ENCODE peak calls at places on chromosomes 3 and 15, in ten cellular contexts. F, P, U, Y, Z, R, C, K, X and V are unnamed samples.

GRCh38 chr3:171005648-171006047 is 20.9 kb downstream of the SLC2A2 start:
- DNase-seq in X (peak; percentile 42), C (no peak), Z (no peak), U (no peak), Y (peak; percentile 33), K (no peak), P (no peak), R (peak; percentile 35), F (no peak), V (no peak)

GRCh38 chr3:157807286-157807685 is 298.9 kb downstream of the SHOX2 start:
- DNase-seq in K (no peak), F (no peak), P (no peak), U (peak; percentile 33), X (no peak), Y (no peak), R (no peak), Z (no peak), C (no peak), V (no peak)

GRCh38 chr3:46098319-46098761 is 71.1 kb upstream of the XCR1 start:
- DNase-seq in Y (peak; percentile 54), C (no peak), K (peak; percentile 72), F (no peak), P (peak; percentile 84), Z (no peak), X (peak; percentile 70), R (no peak), U (peak; percentile 50), V (no peak)

GRCh38 chr3:113271594-113272368 is 60.4 kb downstream of the BOC start:
- DNase-seq in F (no peak), P (no peak), K (no peak), Z (no peak), R (no peak), C (no peak), X (no peak), U (no peak), Y (no peak), V (no peak)

GRCh38 chr15:74957301-74958035 is 896 bp upstream of the RPP25 start:
- DNase-seq in U (no peak), Z (no peak), R (no peak), C (no peak), X (no peak), Y (no peak), F (no peak), P (peak; percentile 79), K (no peak), V (no peak)

GRCh38 chr15:63597033-63597790 is at the start of gene FBXL22:
- DNase-seq in F (peak; percentile 78), X (peak; percentile 14), Z (no peak), U (peak; percentile 84), K (peak; percentile 88), R (no peak), Y (no peak), C (no peak), P (peak; percentile 90), V (no peak)

GRCh38 chr15:46120713-46121112 is 485.9 kb downstream of the SQOR start:
- DNase-seq in Z (no peak), X (no peak), K (no peak), F (no peak), C (no peak), R (no peak), Y (no peak), P (no peak), U (no peak), V (no peak)

GRCh38 chr15:69725210-69725609 is 272.6 kb downstream of the RPLP1 start:
- DNase-seq in P (no peak), K (no peak), R (no peak), C (no peak), U (no peak), F (no peak), Y (no peak), X (no peak), Z (no peak), V (no peak)

GRCh38 chr15:40844543-40844981 is 714 bp downstream of the SPINT1 start:
- DNase-seq in P (no peak), C (peak; percentile 51), K (no peak), F (no peak), X (no peak), Z (no peak), Y (no peak), U (no peak), R (peak; percentile 56), V (no peak)

GRCh38 chr3:107660316-107660976 is 137.7 kb downstream of the BBX start:
- DNase-seq in Z (no peak), C (no peak), K (peak; percentile 82), X (peak; percentile 79), U (peak; percentile 77), Y (peak; percentile 54), R (no peak), F (no peak), P (no peak), V (no peak)

GRCh38 chr3:129226374-129226773 is 23.0 kb upstream of the COPG1 start:
- DNase-seq in K (peak; percentile 86), R (peak; percentile 83), Y (peak; percentile 72), P (peak; percentile 97), X (peak; percentile 81), Z (peak; percentile 48), C (peak; percentile 65), U (peak; percentile 95), F (no peak), V (no peak)

GRCh38 chr15:90451215-90451850 is 63.3 kb downstream of the IQGAP1 start:
- DNase-seq in F (no peak), X (no peak), K (peak; percentile 85), Y (peak; percentile 25), Z (peak; percentile 4), R (peak; percentile 50), P (no peak), U (peak; percentile 87), C (no peak), V (no peak)

DNA sequence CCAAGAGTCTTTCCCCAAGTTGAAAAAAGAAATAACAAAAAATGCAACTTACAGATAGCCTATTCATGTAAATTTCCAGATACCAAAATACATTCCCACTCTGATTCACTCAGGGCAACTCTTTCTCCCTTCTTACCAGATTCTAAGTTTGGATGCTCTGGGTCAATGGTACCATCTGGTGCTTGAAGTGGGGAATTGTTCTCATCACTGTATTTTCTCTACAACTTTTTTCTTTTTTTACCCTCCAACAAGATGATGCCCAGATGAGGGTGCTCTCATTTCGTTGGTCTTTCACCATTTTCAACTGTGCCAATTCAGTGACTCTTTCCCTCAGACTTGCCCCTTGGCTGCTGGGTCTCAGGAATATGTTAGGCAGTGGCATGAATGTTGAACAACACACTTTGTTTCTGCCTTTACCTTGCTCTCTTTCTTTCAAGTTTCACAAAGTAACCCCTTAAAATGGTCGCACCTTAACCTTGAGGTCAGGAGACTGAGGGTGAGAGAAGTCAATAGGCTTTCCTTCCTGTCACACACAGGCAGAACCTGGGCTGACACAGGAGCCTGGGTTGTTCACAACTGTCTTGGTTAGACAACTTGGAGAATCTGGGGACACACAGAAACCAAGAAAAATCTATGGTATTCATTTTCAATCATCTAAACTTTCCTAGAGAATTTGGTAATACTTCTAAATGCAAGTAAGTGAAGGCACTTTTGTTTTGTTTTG is 330.7 kb upstream of the SLCO3A1 start:
- DNase-seq in Y (no peak), X (peak; percentile 41), P (no peak), R (peak; percentile 45), K (peak; percentile 80), U (peak; percentile 80), F (peak; percentile 41), Z (peak; percentile 25), C (no peak), V (no peak)
- TF ChIP-seq CTCF in Y (peak; percentile 73), X (peak; percentile 31), P (no peak), R (peak; percentile 79), K (peak; percentile 74), U (peak; percentile 94), F (peak; percentile 75), Z (peak; percentile 29), C (peak; percentile 57), V (peak; percentile 35)

DNA sequence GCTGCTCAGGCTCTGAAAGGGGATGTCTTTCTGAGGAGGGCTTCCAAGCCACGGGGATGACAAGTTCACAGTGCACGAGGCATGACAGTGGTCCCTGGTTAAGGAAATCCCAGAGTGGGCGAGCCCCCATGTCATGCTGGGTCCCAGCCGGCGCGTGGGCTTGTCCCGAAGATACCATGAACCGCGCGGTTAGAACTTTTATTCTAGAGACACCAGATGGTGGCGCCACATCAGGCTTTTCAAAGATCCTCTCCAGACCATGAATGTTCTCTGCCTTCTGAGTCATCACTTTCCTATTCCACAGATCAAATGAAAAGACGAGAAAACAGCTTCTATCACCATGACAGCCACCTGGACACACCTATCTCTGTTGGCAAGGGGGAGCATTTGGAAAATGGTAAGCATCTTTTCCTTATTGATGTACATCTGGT is 227.8 kb upstream of the LYSMD4 start:
- DNase-seq in K (no peak), R (peak; percentile 61), X (peak; percentile 55), C (no peak), F (no peak), Z (no peak), U (no peak), Y (no peak), P (peak; percentile 39), V (no peak)
- TF ChIP-seq CTCF in K (no peak), R (peak; percentile 71), X (peak; percentile 26), C (no peak), F (no peak), Z (no peak), U (peak; percentile 3), Y (peak; percentile 9), P (peak; percentile 10), V (peak; percentile 51)

DNA sequence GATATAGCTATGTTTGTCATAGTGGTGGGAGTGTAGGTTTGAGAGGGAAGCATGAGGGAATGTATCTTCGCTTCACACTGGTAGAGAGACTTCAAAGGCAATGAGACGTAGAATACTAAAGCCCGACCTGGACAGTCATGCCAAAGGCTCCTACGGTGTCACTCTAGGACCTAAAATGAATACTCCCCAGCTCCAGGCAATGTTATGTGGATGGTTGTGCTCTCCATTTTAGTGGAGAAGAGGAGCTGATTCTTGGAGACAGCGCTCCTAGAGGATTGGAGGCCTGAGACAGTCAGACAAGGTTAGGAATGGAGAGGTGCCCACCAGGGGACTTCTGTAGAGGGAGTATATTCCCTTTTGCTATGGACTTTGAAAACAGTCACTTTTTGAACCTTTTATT is 260.1 kb downstream of the MEX3B start:
- DNase-seq in U (no peak), R (no peak), Z (no peak), F (no peak), C (no peak), X (no peak), P (no peak), K (no peak), Y (no peak), V (no peak)
- TF ChIP-seq CTCF in U (no peak), R (no peak), Z (no peak), F (no peak), C (no peak), X (no peak), P (no peak), K (no peak), Y (no peak), V (no peak)

DNA sequence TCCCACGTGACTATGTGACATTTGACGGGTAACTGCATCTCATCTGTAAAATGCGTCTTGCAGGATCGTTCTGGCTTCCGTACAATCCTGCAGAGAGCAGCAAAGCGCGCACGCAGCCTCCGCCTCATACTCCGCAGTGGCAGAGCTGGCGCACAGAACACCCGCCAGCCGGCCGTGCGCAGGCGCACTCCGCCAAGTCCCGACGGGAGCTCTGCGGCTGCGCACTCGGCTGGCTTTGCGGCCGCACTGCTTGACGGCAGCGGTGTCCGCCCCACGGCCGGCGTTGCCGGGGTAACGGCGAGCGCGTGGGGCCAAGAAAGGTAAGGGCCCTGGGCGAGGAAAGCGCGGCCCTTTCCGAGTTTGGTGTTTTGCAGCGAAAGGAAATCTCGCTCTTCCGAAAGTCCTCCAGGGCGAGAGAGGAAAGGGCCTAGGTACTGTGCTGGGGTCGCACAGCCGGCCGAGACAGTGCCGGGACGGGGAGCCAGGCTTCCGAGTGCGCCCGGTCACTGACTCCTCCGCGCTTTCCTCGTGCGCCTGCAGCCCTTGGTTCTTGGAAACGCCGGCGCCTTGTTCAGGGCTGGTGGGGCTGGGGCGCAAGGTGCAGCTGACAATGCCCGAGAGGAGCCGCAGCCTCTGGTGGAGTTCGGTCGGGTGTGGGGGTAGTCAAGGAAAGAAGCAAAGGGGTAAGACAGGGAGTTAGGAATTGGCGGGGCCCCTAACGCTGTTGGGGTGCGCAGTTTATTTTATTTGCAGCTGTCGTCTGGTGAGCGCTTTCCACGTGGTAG is at the start of gene TSEN2:
- DNase-seq in Z (peak; percentile 96), F (peak; percentile 88), P (peak; percentile 97), K (peak; percentile 94), C (peak; percentile 96), Y (peak; percentile 69), U (peak; percentile 94), R (peak; percentile 89), X (peak; percentile 97), V (peak; percentile 96)
- TF ChIP-seq CTCF in Z (no peak), F (peak; percentile 39), P (no peak), K (peak; percentile 24), C (peak; percentile 59), Y (peak; percentile 33), U (peak; percentile 47), R (peak; percentile 67), X (peak; percentile 22), V (no peak)